ENCODE peak calls at places on chromosomes 16 and 17, in eight cellular contexts. Q is A549, Y is sigmoid colon, E is GM13976, M is A673, I is heart left ventricle, V is type B pancreatic cell, S is brain microvascular endothelial cell. X is an unnamed sample.

GRCh38 chr16:46748775-46749705 is 896 bp upstream of the MYLK3 start:
- DNase-seq in V (no peak), M (no peak), I (peak), Y (peak), S (no peak), Q (no peak), E (peak), X (no peak)

GRCh38 chr16:9075299-9076071 is 16.0 kb upstream of the HAPSTR1 start:
- DNase-seq in V (no peak), Y (no peak), E (no peak), I (no peak), M (no peak), S (no peak), Q (no peak), X (no peak)

GRCh38 chr17:36546418-36547093 is 1.8 kb downstream of the GGNBP2 start:
- DNase-seq in Y (no peak), I (no peak), M (peak), Q (no peak), S (no peak), E (no peak), V (no peak), X (no peak)

GRCh38 chr16:28264656-28265055 is 27.7 kb upstream of the SBK1 start:
- DNase-seq in Y (no peak), E (no peak), V (no peak), Q (peak), M (peak), I (peak), S (no peak), X (no peak)

GRCh38 chr17:62692721-62693431 is 65.4 kb downstream of the MRC2 start:
- DNase-seq in V (no peak), E (no peak), I (peak), Y (no peak), S (no peak), Q (peak), M (peak), X (peak)

GRCh38 chr17:73820686-73821448 is 176.6 kb upstream of the SDK2 start:
- DNase-seq in V (no peak), Y (peak), S (no peak), M (peak), E (no peak), I (no peak), Q (no peak), X (no peak)

GRCh38 chr17:67063146-67063545 is 18.8 kb downstream of the CACNG1 start:
- DNase-seq in Y (no peak), Q (no peak), S (peak), E (no peak), V (no peak), I (no peak), M (no peak), X (no peak)

GRCh38 chr17:51245535-51245934 is 14.3 kb downstream of the MBTD1 start:
- DNase-seq in I (no peak), S (no peak), Q (no peak), E (no peak), M (no peak), Y (no peak), V (no peak), X (no peak)

GRCh38 chr16:65895906-65896305 is 470.6 kb upstream of the CDH5 start:
- DNase-seq in Y (no peak), M (no peak), V (no peak), S (no peak), E (no peak), Q (no peak), I (no peak), X (no peak)

GRCh38 chr17:77124192-77124908 is 16.4 kb upstream of the SEC14L1 start:
- DNase-seq in S (peak), M (no peak), Q (peak), E (no peak), Y (no peak), I (peak), V (no peak), X (no peak)

GRCh38 chr16:89105599-89106151 is 12.0 kb downstream of the ACSF3 start:
- DNase-seq in M (no peak), E (no peak), S (no peak), Q (no peak), I (no peak), V (no peak), Y (no peak), X (no peak)

GRCh38 chr17:80279895-80280294 is 19.2 kb downstream of the RNF213 start:
- DNase-seq in Q (no peak), Y (peak), E (no peak), V (no peak), M (peak), S (peak), I (peak), X (no peak)

GRCh38 chr16:20314575-20314974 is 12.7 kb downstream of the GP2 start:
- DNase-seq in V (no peak), M (no peak), I (no peak), E (no peak), Q (no peak), Y (no peak), S (no peak), X (no peak)

GRCh38 chr17:57959929-57960328 is 4.7 kb upstream of the CUEDC1 start:
- DNase-seq in E (no peak), V (peak), Q (no peak), I (no peak), M (no peak), S (no peak), Y (no peak), X (no peak)

GRCh38 chr16:53893731-53894435 is 189.9 kb downstream of the FTO start:
- DNase-seq in Y (no peak), Q (peak), S (peak), V (no peak), M (peak), E (no peak), I (peak), X (no peak)

GRCh38 chr17:75370288-75370687 is 35.2 kb downstream of the GRB2 start:
- DNase-seq in Y (peak), S (no peak), M (no peak), V (no peak), Q (no peak), E (no peak), I (peak), X (no peak)

GRCh38 chr17:74454197-74455024 is 12.0 kb upstream of the CD300A start:
- DNase-seq in E (peak), S (peak), Q (no peak), I (no peak), Y (peak), M (peak), V (peak), X (peak)

GRCh38 chr16:24544640-24545039 is 5.3 kb downstream of the RBBP6 start:
- DNase-seq in M (no peak), Y (no peak), I (no peak), S (no peak), Q (no peak), E (no peak), V (no peak), X (no peak)

GRCh38 chr17:62790554-62790953 is 17.6 kb downstream of the MARCHF10 start:
- DNase-seq in Q (peak), I (no peak), M (no peak), Y (no peak), V (no peak), E (no peak), S (peak), X (no peak)

GRCh38 chr17:46896991-46897390 is 26.0 kb upstream of the GOSR2 start:
- DNase-seq in Q (no peak), I (no peak), V (no peak), M (no peak), S (no peak), E (no peak), Y (no peak), X (no peak)

GRCh38 chr17:72702998-72703397 is 389.5 kb downstream of the SLC39A11 start:
- DNase-seq in E (no peak), I (no peak), M (peak), S (no peak), Y (no peak), V (no peak), Q (no peak), X (no peak)

GRCh38 chr16:14244344-14245010 is 173.4 kb downstream of the MRTFB start:
- DNase-seq in M (no peak), I (no peak), E (no peak), Q (no peak), Y (no peak), V (no peak), S (no peak), X (no peak)

GRCh38 chr16:85090166-85090565 is 22.1 kb downstream of the CIBAR2 start:
- DNase-seq in Y (no peak), I (no peak), M (no peak), E (no peak), Q (no peak), V (no peak), S (peak), X (no peak)

GRCh38 chr17:67082110-67082509 is 37.8 kb downstream of the CACNG1 start:
- DNase-seq in V (no peak), M (no peak), S (no peak), Q (no peak), I (no peak), E (peak), Y (no peak), X (no peak)

GRCh38 chr16:60945225-60945624 is 1091.0 kb downstream of the CDH8 start:
- DNase-seq in S (no peak), Y (no peak), V (no peak), E (no peak), Q (peak), I (no peak), M (peak), X (no peak)

GRCh38 chr16:1778200-1779179 is 3.9 kb downstream of the SPSB3 start:
- DNase-seq in Q (no peak), S (peak), M (no peak), I (peak), Y (no peak), E (no peak), V (no peak), X (no peak)

GRCh38 chr16:11614587-11615175 is 28.0 kb upstream of the LITAF start:
- DNase-seq in M (no peak), Q (no peak), Y (no peak), S (no peak), E (no peak), V (no peak), I (no peak), X (no peak)

GRCh38 chr16:22144520-22144919 is 17.8 kb upstream of the SDR42E2 start:
- DNase-seq in I (no peak), Y (no peak), Q (no peak), S (no peak), V (no peak), E (no peak), M (no peak), X (no peak)

GRCh38 chr16:22139732-22140131 is 22.6 kb upstream of the SDR42E2 start:
- DNase-seq in Y (no peak), S (no peak), M (no peak), E (no peak), Q (no peak), I (no peak), V (no peak), X (no peak)

GRCh38 chr16:22139008-22139407 is 23.3 kb upstream of the SDR42E2 start:
- DNase-seq in S (no peak), Q (no peak), M (no peak), V (no peak), Y (no peak), E (no peak), I (no peak), X (no peak)

GRCh38 chr16:22138482-22138881 is 23.8 kb upstream of the SDR42E2 start:
- DNase-seq in Q (no peak), M (no peak), E (no peak), S (no peak), I (no peak), Y (no peak), V (no peak), X (no peak)

DNA sequence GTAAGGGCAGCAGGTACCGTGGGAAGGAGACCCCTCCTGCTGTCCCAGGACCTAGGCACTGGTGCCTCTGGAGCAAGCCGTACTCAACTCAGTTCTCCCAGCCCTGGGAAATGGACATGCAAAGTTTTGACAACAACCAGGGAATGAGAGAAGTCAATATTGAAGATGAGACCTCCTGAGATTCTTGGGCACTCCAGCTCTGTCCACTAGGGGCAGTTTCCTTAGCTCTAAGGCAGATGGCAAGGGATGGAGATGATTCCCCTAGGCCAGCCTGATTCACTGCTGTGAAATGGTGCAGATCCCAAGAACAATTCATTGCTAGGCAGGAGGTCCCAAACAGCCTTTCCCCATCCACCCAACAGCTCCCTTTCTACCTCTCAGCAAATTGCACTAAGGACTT is 20.6 kb upstream of the SDR42E2 start:
- DNase-seq in Y (no peak), I (no peak), V (no peak), Q (peak), M (peak), S (peak), E (no peak), X (no peak)
- TF ChIP-seq CTCF in Y (no peak), I (no peak), V (peak), Q (peak), M (peak), S (peak), E (peak), X (peak)

GRCh38 chr16:57801856-57802634 is at the start of gene KIFC3:
- DNase-seq in I (peak), V (no peak), S (peak), Y (peak), M (peak), E (peak), Q (peak), X (peak)
- TF ChIP-seq CTCF in I (peak), V (peak), S (peak), Y (no peak), M (no peak), E (no peak), Q (peak), X (no peak)

GRCh38 chr16:18983565-18984424 is at the start of gene TMC7:
- DNase-seq in Y (peak), S (peak), M (peak), E (peak), V (peak), Q (peak), I (peak), X (peak)
- TF ChIP-seq CTCF in Y (peak), S (peak), M (peak), E (peak), V (peak), Q (peak), I (peak), X (peak)

DNA sequence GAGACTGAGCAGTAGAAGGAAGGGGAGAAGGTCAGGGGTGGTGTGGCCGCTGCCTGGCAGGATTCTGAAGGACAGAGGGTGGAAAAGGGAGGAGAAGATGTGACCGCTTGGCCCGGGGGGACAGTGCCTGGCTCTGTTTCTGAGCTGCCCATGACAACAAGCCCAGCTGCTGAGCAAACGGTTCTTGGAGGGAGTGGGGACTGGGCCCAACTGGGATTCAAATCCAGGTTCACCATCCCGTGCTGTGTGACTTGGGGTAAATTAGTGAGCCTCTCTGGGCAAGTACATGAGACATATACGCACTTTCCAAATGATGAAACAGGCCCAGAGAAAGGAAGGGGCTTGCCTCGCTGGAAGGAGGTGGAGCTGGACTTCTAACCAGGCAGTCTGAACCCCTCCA is 23.3 kb downstream of the SEC14L5 start:
- DNase-seq in V (no peak), Q (no peak), M (no peak), I (no peak), S (no peak), Y (no peak), E (no peak), X (no peak)
- TF ChIP-seq CTCF in V (no peak), Q (no peak), M (no peak), I (no peak), S (no peak), Y (no peak), E (no peak), X (no peak)

DNA sequence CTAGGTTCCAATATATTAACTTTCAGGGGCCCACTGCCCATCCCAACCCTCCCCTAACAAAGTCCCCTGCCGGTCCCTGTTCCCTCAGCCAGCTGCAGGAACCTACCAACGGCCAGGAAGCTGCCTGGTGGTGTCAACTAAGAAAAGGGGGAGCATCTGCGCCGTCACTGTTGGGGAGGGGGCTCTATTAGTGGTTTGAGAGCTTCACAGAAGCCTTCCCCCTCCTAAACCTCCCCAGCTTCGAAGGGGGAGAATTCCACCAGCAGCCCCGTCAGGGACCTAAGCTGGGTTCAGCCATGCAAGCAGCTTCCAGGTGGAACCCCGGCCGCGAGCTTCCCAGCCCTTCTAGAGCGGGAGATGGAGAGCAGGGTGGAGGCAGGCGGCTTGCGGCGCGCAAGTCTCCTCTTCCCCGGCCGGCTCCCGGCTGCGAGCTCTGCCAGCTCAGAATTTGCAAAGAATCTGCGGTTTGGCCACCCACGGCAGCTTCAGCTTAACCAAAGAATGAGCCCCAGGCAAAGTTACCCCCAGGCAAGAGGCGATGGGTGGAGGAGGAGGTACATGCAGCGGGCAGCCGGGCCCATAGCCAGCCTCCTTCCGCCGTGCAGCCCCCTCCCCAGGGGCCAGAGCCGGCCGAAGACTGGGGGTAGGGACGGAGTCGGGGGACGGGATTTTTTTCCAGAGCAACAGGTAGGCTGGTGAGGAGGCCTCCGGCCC is 33.7 kb downstream of the DDX19A start:
- DNase-seq in M (peak), I (peak), E (peak), Y (peak), S (peak), Q (peak), V (peak), X (peak)
- TF ChIP-seq CTCF in M (no peak), I (no peak), E (no peak), Y (no peak), S (no peak), Q (no peak), V (no peak), X (no peak)

DNA sequence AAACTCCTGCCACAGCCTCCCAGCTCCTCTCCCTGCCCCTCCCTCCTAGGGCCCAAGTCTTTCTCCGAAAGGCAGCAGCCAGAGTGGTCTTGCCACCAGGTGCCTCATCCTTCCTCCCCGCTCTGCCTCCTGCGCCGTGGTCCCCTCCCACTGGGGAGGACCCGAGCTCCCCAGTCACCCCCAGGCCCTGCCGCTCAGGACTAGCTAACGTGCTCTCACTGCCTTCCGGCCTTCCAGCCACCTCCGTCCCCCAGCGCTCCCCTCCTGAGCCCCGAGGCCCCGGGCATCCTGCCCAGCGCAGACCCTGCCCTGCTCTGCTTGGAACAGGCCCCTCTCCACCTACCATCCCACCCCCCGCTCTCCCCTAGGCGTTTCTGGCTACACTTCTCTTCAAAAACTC is 19.4 kb upstream of the COL1A1 start:
- DNase-seq in M (no peak), V (no peak), Y (no peak), Q (no peak), I (no peak), E (no peak), S (no peak), X (no peak)
- TF ChIP-seq CTCF in M (no peak), V (no peak), Y (no peak), Q (no peak), I (no peak), E (no peak), S (no peak), X (no peak)

GRCh38 chr17:44326867-44327444 is 2.3 kb upstream of the SLC25A39 start:
- DNase-seq in Q (peak), S (peak), I (peak), M (peak), Y (peak), V (peak), E (peak), X (peak)
- TF ChIP-seq CTCF in Q (no peak), S (no peak), I (no peak), M (no peak), Y (no peak), V (no peak), E (no peak), X (no peak)

X was measured in activated CD8-positive, alpha-beta T cell treated with anti-CD3 and anti-CD28 coated beads for 36 hours.